ENCODE peak calls at places on chromosomes 2 and 18, in five cellular contexts. U, X, V, I and J are unnamed samples.

GRCh38 chr2:108965540-108966299 is 23.3 kb downstream of the EDAR start:
- DNase-seq in U (no peak), X (peak), V (no peak), I (no peak), J (no peak)

GRCh38 chr2:155099784-155100183 is 401.3 kb downstream of the KCNJ3 start:
- DNase-seq in U (peak), X (no peak), V (peak), I (peak), J (peak)

GRCh38 chr2:53397085-53397484 is 370.5 kb upstream of the CHAC2 start:
- DNase-seq in U (no peak), X (no peak), V (no peak), I (no peak), J (no peak)

GRCh38 chr2:225030089-225030653 is 12.1 kb downstream of the DOCK10 start:
- DNase-seq in U (no peak), X (peak), V (no peak), I (no peak), J (no peak)

GRCh38 chr2:43158259-43158880 is 68.0 kb downstream of the ZFP36L2 start:
- DNase-seq in U (peak), X (no peak), V (peak), I (peak), J (no peak)

GRCh38 chr18:24677011-24677410 is 216.6 kb downstream of the HRH4 start:
- DNase-seq in U (peak), X (no peak), V (no peak), I (no peak), J (no peak)

GRCh38 chr18:55907352-55908045 is 319.5 kb upstream of the TCF4 start:
- DNase-seq in U (no peak), X (no peak), V (no peak), I (peak), J (no peak)

GRCh38 chr2:157644776-157645175 is 16.1 kb upstream of the ACVR1C start:
- DNase-seq in U (no peak), X (no peak), V (no peak), I (no peak), J (no peak)

GRCh38 chr2:76008001-76008702 is 297.4 kb upstream of the GCFC2 start:
- DNase-seq in U (no peak), X (no peak), V (no peak), I (no peak), J (no peak)